ENCODE peak calls at places on chromosomes 4 and X, in nine cellular contexts. One of them, this sample, is unnamed.
A peak's percentile ranks its signal among the peaks of the same experiment; 100 is the strongest.

GRCh38 chrX:23621621-23622265 is 45.5 kb upstream of the PRDX4 start:
- DNase-seq in suprapubic skin: no peak
- DNase-seq in Peyer's patch: no peak
- DNase-seq in effector memory CD4-positive, alpha-beta T cell: no peak
- DNase-seq in ovary: no peak
- DNase-seq in naive thymus-derived CD4-positive, alpha-beta T cell: no peak
- DNase-seq in kidney: no peak
- DNase-seq in colonic mucosa: no peak
- DNase-seq in adrenal gland: no peak
- DNase-seq in this sample: no peak

GRCh38 chr4:26992657-26993361 is 132.2 kb downstream of the STIM2 start:
- DNase-seq in suprapubic skin: no peak
- DNase-seq in Peyer's patch: peak; percentile 51
- DNase-seq in effector memory CD4-positive, alpha-beta T cell: no peak
- DNase-seq in ovary: peak; percentile 68
- DNase-seq in naive thymus-derived CD4-positive, alpha-beta T cell: no peak
- DNase-seq in kidney: no peak
- DNase-seq in colonic mucosa: no peak
- DNase-seq in adrenal gland: peak; percentile 20
- DNase-seq in this sample: no peak

GRCh38 chr4:102734591-102735385 is 26.0 kb downstream of the MANBA start:
- DNase-seq in suprapubic skin: no peak
- DNase-seq in Peyer's patch: peak; percentile 21
- DNase-seq in effector memory CD4-positive, alpha-beta T cell: no peak
- DNase-seq in ovary: no peak
- DNase-seq in naive thymus-derived CD4-positive, alpha-beta T cell: no peak
- DNase-seq in kidney: no peak
- DNase-seq in colonic mucosa: no peak
- DNase-seq in adrenal gland: no peak
- DNase-seq in this sample: peak; percentile 66

GRCh38 chrX:132367984-132368383 is 120.9 kb downstream of the MBNL3 start:
- DNase-seq in suprapubic skin: no peak
- DNase-seq in Peyer's patch: no peak
- DNase-seq in effector memory CD4-positive, alpha-beta T cell: no peak
- DNase-seq in ovary: no peak
- DNase-seq in naive thymus-derived CD4-positive, alpha-beta T cell: no peak
- DNase-seq in kidney: no peak
- DNase-seq in colonic mucosa: no peak
- DNase-seq in adrenal gland: no peak
- DNase-seq in this sample: no peak

GRCh38 chr4:104591505-104591904 is 96.8 kb upstream of the CXXC4 start:
- DNase-seq in suprapubic skin: no peak
- DNase-seq in Peyer's patch: no peak
- DNase-seq in effector memory CD4-positive, alpha-beta T cell: no peak
- DNase-seq in ovary: no peak
- DNase-seq in naive thymus-derived CD4-positive, alpha-beta T cell: no peak
- DNase-seq in kidney: peak; percentile 46
- DNase-seq in colonic mucosa: no peak
- DNase-seq in adrenal gland: no peak
- DNase-seq in this sample: no peak

GRCh38 chr4:128782076-128782715 is 27.3 kb upstream of the JADE1 start:
- DNase-seq in suprapubic skin: no peak
- DNase-seq in Peyer's patch: peak; percentile 38
- DNase-seq in effector memory CD4-positive, alpha-beta T cell: peak; percentile 19
- DNase-seq in ovary: no peak
- DNase-seq in naive thymus-derived CD4-positive, alpha-beta T cell: peak; percentile 61
- DNase-seq in kidney: no peak
- DNase-seq in colonic mucosa: peak; percentile 32
- DNase-seq in adrenal gland: no peak
- DNase-seq in this sample: peak; percentile 36

GRCh38 chr4:100289530-100289888 is 99.2 kb upstream of the DDIT4L start:
- DNase-seq in suprapubic skin: no peak
- DNase-seq in Peyer's patch: no peak
- DNase-seq in effector memory CD4-positive, alpha-beta T cell: no peak
- DNase-seq in ovary: no peak
- DNase-seq in naive thymus-derived CD4-positive, alpha-beta T cell: no peak
- DNase-seq in kidney: no peak
- DNase-seq in colonic mucosa: no peak
- DNase-seq in adrenal gland: no peak
- DNase-seq in this sample: no peak

GRCh38 chrX:121579016-121579760 is 531.8 kb downstream of the GLUD2 start:
- DNase-seq in suprapubic skin: no peak
- DNase-seq in Peyer's patch: no peak
- DNase-seq in effector memory CD4-positive, alpha-beta T cell: no peak
- DNase-seq in ovary: no peak
- DNase-seq in naive thymus-derived CD4-positive, alpha-beta T cell: no peak
- DNase-seq in kidney: no peak
- DNase-seq in colonic mucosa: peak; percentile 26
- DNase-seq in adrenal gland: peak; percentile 37
- DNase-seq in this sample: no peak

GRCh38 chrX:118976599-118977340 is 2.4 kb downstream of the LONRF3 start:
- DNase-seq in suprapubic skin: peak; percentile 68
- DNase-seq in Peyer's patch: peak; percentile 21
- DNase-seq in effector memory CD4-positive, alpha-beta T cell: peak; percentile 18
- DNase-seq in ovary: peak; percentile 53
- DNase-seq in naive thymus-derived CD4-positive, alpha-beta T cell: no peak
- DNase-seq in kidney: peak; percentile 92
- DNase-seq in colonic mucosa: peak; percentile 75
- DNase-seq in adrenal gland: peak; percentile 65
- DNase-seq in this sample: no peak

GRCh38 chrX:115564243-115564642 is 3.3 kb downstream of the PLS3 start:
- DNase-seq in suprapubic skin: no peak
- DNase-seq in Peyer's patch: no peak
- DNase-seq in effector memory CD4-positive, alpha-beta T cell: no peak
- DNase-seq in ovary: no peak
- DNase-seq in naive thymus-derived CD4-positive, alpha-beta T cell: no peak
- DNase-seq in kidney: no peak
- DNase-seq in colonic mucosa: no peak
- DNase-seq in adrenal gland: no peak
- DNase-seq in this sample: no peak

DNA sequence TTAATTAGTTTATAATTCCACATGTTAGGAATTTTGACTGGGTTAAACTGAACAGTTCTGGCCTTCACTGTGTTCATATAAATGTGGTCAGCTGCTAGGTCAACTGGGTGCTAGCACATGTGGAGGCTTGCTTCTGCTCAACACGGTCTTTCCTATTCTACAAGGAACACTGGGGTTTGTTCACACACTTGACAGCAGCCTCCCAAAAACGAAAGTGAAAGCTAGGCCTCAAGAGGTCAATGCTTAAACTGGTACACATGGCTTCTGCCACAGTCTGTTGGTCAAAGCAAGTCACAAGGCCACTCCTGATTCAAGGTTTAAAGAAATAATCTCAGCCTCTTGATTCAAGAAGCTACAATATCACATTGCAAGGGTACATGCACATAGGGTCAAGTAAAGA is 126.5 kb downstream of the QDPR start:
- DNase-seq in suprapubic skin: no peak
- DNase-seq in Peyer's patch: no peak
- DNase-seq in effector memory CD4-positive, alpha-beta T cell: no peak
- DNase-seq in ovary: no peak
- DNase-seq in naive thymus-derived CD4-positive, alpha-beta T cell: no peak
- DNase-seq in kidney: no peak
- DNase-seq in colonic mucosa: no peak
- DNase-seq in adrenal gland: no peak
- DNase-seq in this sample: no peak
- H3K4me3 ChIP-seq in suprapubic skin: no peak overlapping the region
- H3K4me3 ChIP-seq in Peyer's patch: no peak overlapping the region
- H3K4me3 ChIP-seq in effector memory CD4-positive, alpha-beta T cell: peak overlapping the region; percentile 27
- H3K4me3 ChIP-seq in ovary: no peak overlapping the region
- H3K4me3 ChIP-seq in naive thymus-derived CD4-positive, alpha-beta T cell: peak overlapping the region; percentile 53
- H3K4me3 ChIP-seq in kidney: no peak overlapping the region
- H3K4me3 ChIP-seq in colonic mucosa: no peak overlapping the region
- H3K4me3 ChIP-seq in adrenal gland: no peak overlapping the region
- H3K4me3 ChIP-seq in this sample: peak overlapping the region; percentile 29

DNA sequence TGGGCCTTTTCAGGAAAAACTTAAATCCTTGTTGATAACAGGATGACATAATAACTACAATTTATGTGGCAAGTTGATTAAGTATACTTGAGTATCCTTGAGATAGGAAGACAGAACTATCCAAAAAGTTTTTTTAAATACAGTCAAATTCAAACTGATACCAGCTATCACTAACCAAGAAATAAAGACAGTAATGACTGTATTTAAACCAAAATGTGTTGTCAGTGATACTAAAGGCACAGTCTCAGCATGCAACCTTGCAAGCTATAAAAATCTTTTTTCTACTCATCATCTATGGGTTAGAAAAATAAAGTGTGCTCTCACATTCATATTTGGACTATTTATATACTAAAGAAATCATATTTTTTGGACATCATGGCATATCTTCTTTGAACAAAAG is 64.7 kb downstream of the PAPSS1 start:
- DNase-seq in suprapubic skin: no peak
- DNase-seq in Peyer's patch: no peak
- DNase-seq in effector memory CD4-positive, alpha-beta T cell: no peak
- DNase-seq in ovary: no peak
- DNase-seq in naive thymus-derived CD4-positive, alpha-beta T cell: no peak
- DNase-seq in kidney: no peak
- DNase-seq in colonic mucosa: no peak
- DNase-seq in adrenal gland: no peak
- DNase-seq in this sample: no peak
- H3K36me3 ChIP-seq in suprapubic skin: peaks cover 46% of the 10 kb centered on the region
- H3K36me3 ChIP-seq in Peyer's patch: no peaks in the 10 kb centered on the region
- H3K36me3 ChIP-seq in effector memory CD4-positive, alpha-beta T cell: peaks cover 22% of the 10 kb centered on the region
- H3K36me3 ChIP-seq in ovary: no peaks in the 10 kb centered on the region
- H3K36me3 ChIP-seq in naive thymus-derived CD4-positive, alpha-beta T cell: peaks cover 17% of the 10 kb centered on the region
- H3K36me3 ChIP-seq in kidney: peaks cover 7% of the 10 kb centered on the region
- H3K36me3 ChIP-seq in colonic mucosa: no peaks in the 10 kb centered on the region
- H3K36me3 ChIP-seq in adrenal gland: peaks cover 3% of the 10 kb centered on the region
- H3K36me3 ChIP-seq in this sample: peaks cover 53% of the 10 kb centered on the region

GRCh38 chr4:156950090-156950489 is 21.5 kb downstream of the PDGFC start:
- DNase-seq in suprapubic skin: no peak
- DNase-seq in Peyer's patch: no peak
- DNase-seq in effector memory CD4-positive, alpha-beta T cell: no peak
- DNase-seq in ovary: no peak
- DNase-seq in naive thymus-derived CD4-positive, alpha-beta T cell: no peak
- DNase-seq in kidney: no peak
- DNase-seq in colonic mucosa: no peak
- DNase-seq in adrenal gland: no peak
- DNase-seq in this sample: no peak
- H3K4me1 ChIP-seq in suprapubic skin: peaks cover 46% of the 10 kb centered on the region
- H3K4me1 ChIP-seq in Peyer's patch: no peaks in the 10 kb centered on the region
- H3K4me1 ChIP-seq in effector memory CD4-positive, alpha-beta T cell: no peaks in the 10 kb centered on the region
- H3K4me1 ChIP-seq in ovary: peaks cover 8% of the 10 kb centered on the region
- H3K4me1 ChIP-seq in naive thymus-derived CD4-positive, alpha-beta T cell: no peaks in the 10 kb centered on the region
- H3K4me1 ChIP-seq in kidney: peaks cover 35% of the 10 kb centered on the region
- H3K4me1 ChIP-seq in colonic mucosa: no peaks in the 10 kb centered on the region
- H3K4me1 ChIP-seq in adrenal gland: peaks cover 46% of the 10 kb centered on the region
- H3K4me1 ChIP-seq in this sample: no peaks in the 10 kb centered on the region

DNA sequence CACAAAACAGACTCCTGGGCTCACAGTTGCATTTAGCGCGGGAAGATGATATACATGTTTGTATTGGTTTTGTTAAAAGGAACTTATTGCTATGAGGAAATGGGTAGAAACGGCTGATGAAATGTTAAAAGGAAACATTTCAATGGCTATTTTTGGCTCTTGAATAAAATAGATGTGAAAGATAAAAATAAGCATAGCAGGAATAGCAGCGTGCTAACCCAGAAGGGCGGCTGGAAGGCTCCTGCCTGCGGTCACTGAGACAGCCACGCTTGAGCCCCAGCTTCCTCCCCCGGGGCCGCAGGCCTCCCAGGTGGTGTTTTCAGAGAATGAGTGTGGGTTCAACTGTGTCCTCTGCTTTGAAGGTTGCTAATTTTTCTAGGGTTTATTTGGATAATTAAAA is 35.0 kb upstream of the CLCN4 start:
- DNase-seq in suprapubic skin: no peak
- DNase-seq in Peyer's patch: peak; percentile 70
- DNase-seq in effector memory CD4-positive, alpha-beta T cell: no peak
- DNase-seq in ovary: no peak
- DNase-seq in naive thymus-derived CD4-positive, alpha-beta T cell: no peak
- DNase-seq in kidney: peak; percentile 79
- DNase-seq in colonic mucosa: no peak
- DNase-seq in adrenal gland: no peak
- DNase-seq in this sample: no peak
- H3K4me3 ChIP-seq in suprapubic skin: no peak overlapping the region
- H3K4me3 ChIP-seq in Peyer's patch: no peak overlapping the region
- H3K4me3 ChIP-seq in effector memory CD4-positive, alpha-beta T cell: no peak overlapping the region
- H3K4me3 ChIP-seq in ovary: no peak overlapping the region
- H3K4me3 ChIP-seq in naive thymus-derived CD4-positive, alpha-beta T cell: no peak overlapping the region
- H3K4me3 ChIP-seq in kidney: no peak overlapping the region
- H3K4me3 ChIP-seq in colonic mucosa: no peak overlapping the region
- H3K4me3 ChIP-seq in adrenal gland: no peak overlapping the region
- H3K4me3 ChIP-seq in this sample: no peak overlapping the region

DNA sequence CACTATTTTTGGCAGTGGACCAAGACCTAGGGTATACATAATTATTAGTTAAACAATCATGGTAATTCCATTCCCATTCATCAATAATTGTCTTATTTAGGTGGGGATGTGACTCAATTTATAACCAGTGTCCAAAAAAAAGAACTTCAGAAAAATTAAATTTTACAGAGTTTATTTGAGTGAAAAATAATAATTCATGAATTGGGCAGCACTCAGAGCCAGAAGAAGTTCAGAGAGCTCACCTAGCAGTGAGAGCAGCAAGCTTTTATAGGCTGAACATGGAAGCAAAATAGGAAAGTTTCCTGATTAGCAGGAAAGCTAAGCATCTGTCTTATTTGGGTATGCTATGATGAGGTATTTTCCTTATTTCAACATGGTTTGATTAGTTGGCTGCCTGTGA is 500.8 kb downstream of the PCDH7 start:
- DNase-seq in suprapubic skin: no peak
- DNase-seq in Peyer's patch: no peak
- DNase-seq in effector memory CD4-positive, alpha-beta T cell: no peak
- DNase-seq in ovary: no peak
- DNase-seq in naive thymus-derived CD4-positive, alpha-beta T cell: no peak
- DNase-seq in kidney: no peak
- DNase-seq in colonic mucosa: no peak
- DNase-seq in adrenal gland: no peak
- DNase-seq in this sample: no peak
- H3K36me3 ChIP-seq in suprapubic skin: no peaks in the 10 kb centered on the region
- H3K36me3 ChIP-seq in Peyer's patch: no peaks in the 10 kb centered on the region
- H3K36me3 ChIP-seq in effector memory CD4-positive, alpha-beta T cell: no peaks in the 10 kb centered on the region
- H3K36me3 ChIP-seq in ovary: no peaks in the 10 kb centered on the region
- H3K36me3 ChIP-seq in naive thymus-derived CD4-positive, alpha-beta T cell: no peaks in the 10 kb centered on the region
- H3K36me3 ChIP-seq in kidney: no peaks in the 10 kb centered on the region
- H3K36me3 ChIP-seq in colonic mucosa: no peaks in the 10 kb centered on the region
- H3K36me3 ChIP-seq in adrenal gland: no peaks in the 10 kb centered on the region
- H3K36me3 ChIP-seq in this sample: no peaks in the 10 kb centered on the region

GRCh38 chrX:39972340-39972739 is 125.4 kb downstream of the BCOR start:
- DNase-seq in suprapubic skin: no peak
- DNase-seq in Peyer's patch: no peak
- DNase-seq in effector memory CD4-positive, alpha-beta T cell: no peak
- DNase-seq in ovary: no peak
- DNase-seq in naive thymus-derived CD4-positive, alpha-beta T cell: no peak
- DNase-seq in kidney: no peak
- DNase-seq in colonic mucosa: no peak
- DNase-seq in adrenal gland: no peak
- DNase-seq in this sample: no peak
- H3K4me1 ChIP-seq in suprapubic skin: no peaks in the 10 kb centered on the region
- H3K4me1 ChIP-seq in Peyer's patch: no peaks in the 10 kb centered on the region
- H3K4me1 ChIP-seq in effector memory CD4-positive, alpha-beta T cell: peaks cover 8% of the 10 kb centered on the region
- H3K4me1 ChIP-seq in ovary: no peaks in the 10 kb centered on the region
- H3K4me1 ChIP-seq in naive thymus-derived CD4-positive, alpha-beta T cell: no peaks in the 10 kb centered on the region
- H3K4me1 ChIP-seq in kidney: no peaks in the 10 kb centered on the region
- H3K4me1 ChIP-seq in colonic mucosa: no peaks in the 10 kb centered on the region
- H3K4me1 ChIP-seq in adrenal gland: no peaks in the 10 kb centered on the region
- H3K4me1 ChIP-seq in this sample: peaks cover 15% of the 10 kb centered on the region

DNA sequence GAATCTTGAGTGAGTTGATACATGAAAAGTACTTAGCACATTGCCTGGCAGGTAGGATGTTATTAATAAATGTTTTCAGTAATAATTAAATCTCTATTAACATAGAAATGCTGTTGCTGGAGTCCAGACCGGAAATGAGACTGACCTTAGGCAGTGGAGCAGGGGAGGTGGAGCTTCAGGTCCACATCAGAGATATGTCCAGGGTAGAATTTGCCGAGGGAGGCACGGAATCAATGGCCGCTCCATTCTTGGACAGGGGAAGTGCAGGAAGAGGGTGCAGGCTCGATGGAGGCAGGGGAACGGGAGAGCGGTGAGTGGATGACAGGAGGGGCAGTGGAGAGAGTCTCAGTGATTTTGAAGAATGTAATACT is 107.3 kb downstream of the GATB start:
- DNase-seq in suprapubic skin: no peak
- DNase-seq in Peyer's patch: no peak
- DNase-seq in effector memory CD4-positive, alpha-beta T cell: no peak
- DNase-seq in ovary: no peak
- DNase-seq in naive thymus-derived CD4-positive, alpha-beta T cell: no peak
- DNase-seq in kidney: no peak
- DNase-seq in colonic mucosa: no peak
- DNase-seq in adrenal gland: no peak
- DNase-seq in this sample: no peak
- H3K4me3 ChIP-seq in suprapubic skin: no peak overlapping the region
- H3K4me3 ChIP-seq in Peyer's patch: no peak overlapping the region
- H3K4me3 ChIP-seq in effector memory CD4-positive, alpha-beta T cell: no peak overlapping the region
- H3K4me3 ChIP-seq in ovary: no peak overlapping the region
- H3K4me3 ChIP-seq in naive thymus-derived CD4-positive, alpha-beta T cell: no peak overlapping the region
- H3K4me3 ChIP-seq in kidney: no peak overlapping the region
- H3K4me3 ChIP-seq in colonic mucosa: no peak overlapping the region
- H3K4me3 ChIP-seq in adrenal gland: no peak overlapping the region
- H3K4me3 ChIP-seq in this sample: no peak overlapping the region